ENCODE peak calls at places on chromosomes 2 and 18, in nine cellular contexts. D, E, M, F, G, X, Z, S and O are unnamed samples.

GRCh38 chr2:215713393-215713792 is 277.5 kb upstream of the FN1 start:
- DNase-seq in D (no peak), E (peak), M (no peak), F (no peak), G (no peak), X (peak), Z (no peak), S (no peak), O (no peak)

GRCh38 chr2:44429034-44429433 is 67.3 kb downstream of the CAMKMT start:
- DNase-seq in D (no peak), E (peak), M (no peak), F (no peak), G (no peak), X (no peak), Z (peak), S (no peak), O (no peak)

GRCh38 chr2:232838406-232838874 is 31.6 kb upstream of the SNORC start:
- DNase-seq in D (no peak), E (peak), M (no peak), F (peak), G (peak), X (no peak), Z (peak), S (no peak), O (peak)

GRCh38 chr2:174779361-174779928 is 15.2 kb upstream of the CHRNA1 start:
- DNase-seq in D (no peak), E (peak), M (no peak), F (no peak), G (no peak), X (no peak), Z (peak), S (peak), O (peak)

GRCh38 chr2:201965550-201965949 is 68.1 kb upstream of the FZD7 start:
- DNase-seq in D (no peak), E (peak), M (no peak), F (no peak), G (no peak), X (no peak), Z (peak), S (no peak), O (no peak)

GRCh38 chr18:111292-112014 is 46.9 kb upstream of the USP14 start:
- DNase-seq in D (peak), E (peak), M (peak), F (peak), G (no peak), X (no peak), Z (peak), S (peak), O (peak)

GRCh38 chr2:182542501-182543258 is 115.8 kb upstream of the PDE1A start:
- DNase-seq in D (no peak), E (peak), M (no peak), F (no peak), G (no peak), X (no peak), Z (peak), S (no peak), O (no peak)

GRCh38 chr2:47061989-47062678 is 93.0 kb downstream of the STPG4 start:
- DNase-seq in D (no peak), E (no peak), M (no peak), F (no peak), G (no peak), X (no peak), Z (no peak), S (no peak), O (no peak)

GRCh38 chr18:55485666-55486065 is 102.3 kb downstream of the TCF4 start:
- DNase-seq in D (no peak), E (peak), M (no peak), F (no peak), G (no peak), X (peak), Z (no peak), S (no peak), O (no peak)

GRCh38 chr2:98909381-98910211 is 26.4 kb downstream of the CRACDL start:
- DNase-seq in D (no peak), E (peak), M (no peak), F (no peak), G (no peak), X (peak), Z (peak), S (peak), O (no peak)

GRCh38 chr2:145595296-145595695 is 1075.4 kb upstream of the ZEB2 start:
- DNase-seq in D (no peak), E (peak), M (no peak), F (no peak), G (no peak), X (no peak), Z (peak), S (no peak), O (peak)

GRCh38 chr2:52879561-52879960 is 888.0 kb upstream of the CHAC2 start:
- DNase-seq in D (no peak), E (no peak), M (no peak), F (no peak), G (no peak), X (no peak), Z (no peak), S (no peak), O (no peak)

GRCh38 chr18:59801576-59801975 is 98.2 kb upstream of the PMAIP1 start:
- DNase-seq in D (no peak), E (no peak), M (no peak), F (no peak), G (no peak), X (no peak), Z (no peak), S (no peak), O (no peak)